ENCODE peak calls at places on chromosomes 16 and 17, in six cellular contexts. W is upper lobe of right lung, S is mesendoderm, N is left lung, R is thyroid gland, J is prostate gland. B is an unnamed sample.
A peak's percentile ranks its signal among the peaks of the same experiment; 100 is the strongest.

GRCh38 chr17:58960068-58960467 is 146.6 kb downstream of the TRIM37 start:
- DNase-seq in W (no peak), R (peak; percentile 49), J (peak; percentile 72), N (no peak), S (peak; percentile 62), B (peak; percentile 3)

GRCh38 chr16:27253526-27253930 is 15.0 kb downstream of the NSMCE1 start:
- DNase-seq in N (no peak), J (no peak), R (no peak), S (no peak), W (no peak), B (peak; percentile 28)

GRCh38 chr16:396199-396598 is 800 bp upstream of the NME4 start:
- DNase-seq in W (no peak), S (no peak), R (no peak), N (no peak), J (no peak), B (no peak)

GRCh38 chr17:77327566-77328463 is 187.0 kb downstream of the SEC14L1 start:
- DNase-seq in R (peak; percentile 70), J (no peak), N (peak; percentile 59), S (no peak), W (peak; percentile 54), B (peak; percentile 34)

GRCh38 chr16:24758986-24759385 is 29.5 kb downstream of the TNRC6A start:
- DNase-seq in S (peak; percentile 13), R (no peak), J (no peak), W (no peak), N (no peak), B (no peak)

GRCh38 chr17:3885970-3886369 is 6.9 kb downstream of the CAMKK1 start:
- DNase-seq in W (no peak), N (no peak), S (peak; percentile 68), R (no peak), J (no peak), B (no peak)

GRCh38 chr16:88908307-88908706 is 41.8 kb upstream of the PABPN1L start:
- DNase-seq in N (no peak), R (no peak), J (no peak), W (no peak), S (no peak), B (no peak)

GRCh38 chr17:9575381-9576072 is at the start of gene STX8:
- DNase-seq in W (peak; percentile 97), J (peak; percentile 87), R (peak; percentile 91), S (peak; percentile 92), N (peak; percentile 98), B (peak; percentile 91)

GRCh38 chr16:79998143-79998542 is 397.6 kb upstream of the MAF start:
- DNase-seq in W (no peak), N (no peak), R (no peak), S (no peak), J (no peak), B (no peak)
- H3K27ac ChIP-seq in W (no peak overlapping the region), N (no peak overlapping the region), R (no peak overlapping the region), S (no peak overlapping the region), J (no peak overlapping the region), B (no peak overlapping the region)

GRCh38 chr16:57469917-57470470 is 7.5 kb downstream of the POLR2C start:
- DNase-seq in W (no peak), S (no peak), J (no peak), N (no peak), R (no peak), B (no peak)
- H3K36me3 ChIP-seq in W (peaks cover 95% of the 10 kb centered on the region), S (peaks cover 29% of the 10 kb centered on the region), J (peaks cover 4% of the 10 kb centered on the region), N (no peaks in the 10 kb centered on the region), R (peaks cover 69% of the 10 kb centered on the region), B (peaks cover 68% of the 10 kb centered on the region)

GRCh38 chr16:82657786-82658185 is 31.0 kb downstream of the CDH13 start:
- DNase-seq in N (no peak), S (peak; percentile 79), W (no peak), R (no peak), J (no peak), B (no peak)
- H3K4me1 ChIP-seq in N (peaks cover 2% of the 10 kb centered on the region), S (peaks cover 12% of the 10 kb centered on the region), W (no peaks in the 10 kb centered on the region), R (peaks cover 6% of the 10 kb centered on the region), J (no peaks in the 10 kb centered on the region), B (peaks cover 46% of the 10 kb centered on the region)

GRCh38 chr16:83508295-83508694 is 299.5 kb upstream of the HSBP1 start:
- DNase-seq in N (no peak), J (no peak), R (no peak), W (no peak), S (no peak), B (no peak)

GRCh38 chr16:83517398-83517797 is 290.4 kb upstream of the HSBP1 start:
- DNase-seq in J (no peak), W (no peak), R (no peak), N (no peak), S (peak; percentile 47), B (no peak)

GRCh38 chr16:83515395-83515794 is 292.4 kb upstream of the HSBP1 start:
- DNase-seq in N (no peak), W (no peak), S (no peak), J (no peak), R (no peak), B (no peak)

GRCh38 chr16:83510906-83511305 is 296.9 kb upstream of the HSBP1 start:
- DNase-seq in J (no peak), W (no peak), S (no peak), N (no peak), R (no peak), B (no peak)

DNA sequence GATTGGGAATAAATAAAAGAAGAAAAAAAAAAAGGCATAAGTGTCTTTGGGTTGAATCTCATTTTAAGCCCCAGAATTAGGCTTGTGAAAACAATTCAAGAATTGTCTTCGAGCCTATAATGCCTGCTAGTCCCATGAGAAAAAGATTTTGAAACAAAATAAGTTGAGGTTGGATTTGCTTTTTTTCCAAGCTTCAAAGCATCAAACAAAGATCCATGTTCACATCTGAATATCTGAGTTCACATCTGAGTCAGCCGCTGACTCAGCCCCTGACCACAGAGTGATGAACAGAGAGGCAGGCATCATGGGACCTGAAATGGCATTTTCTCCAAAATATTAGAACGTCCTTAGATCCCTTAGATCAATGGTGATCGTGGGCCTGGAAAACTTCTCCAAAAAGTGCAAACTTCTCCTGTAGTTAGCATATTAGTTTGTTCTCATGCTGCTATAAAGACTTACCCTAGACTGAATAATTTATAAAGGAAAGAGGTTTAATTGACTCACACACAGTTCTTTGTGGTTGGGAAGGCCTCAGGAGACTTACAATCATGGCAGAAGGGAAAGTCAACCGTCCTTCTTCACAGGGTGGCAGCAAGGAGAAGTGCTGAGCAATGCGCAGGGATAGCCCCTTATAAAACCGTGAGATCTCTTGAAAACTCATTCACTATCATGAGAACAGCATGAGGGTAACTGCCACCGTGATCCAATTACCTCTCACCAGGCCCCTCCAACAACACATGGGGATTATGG is 294.6 kb upstream of the HSBP1 start:
- DNase-seq in S (no peak), R (no peak), J (no peak), N (no peak), W (no peak), B (peak; percentile 26)
- H3K27ac ChIP-seq in S (no peak overlapping the region), R (no peak overlapping the region), J (no peak overlapping the region), N (no peak overlapping the region), W (no peak overlapping the region), B (no peak overlapping the region)

GRCh38 chr16:4372315-4372577 is 598 bp downstream of the VASN start:
- DNase-seq in R (no peak), J (no peak), N (no peak), W (no peak), S (no peak), B (no peak)

GRCh38 chr16:4375717-4376116 is 4.1 kb downstream of the VASN start:
- DNase-seq in S (no peak), J (no peak), R (peak; percentile 48), N (no peak), W (no peak), B (no peak)

GRCh38 chr16:4372578-4373355 is 1.1 kb downstream of the VASN start:
- DNase-seq in W (no peak), S (peak; percentile 52), N (no peak), J (no peak), R (peak; percentile 77), B (no peak)

GRCh38 chr16:4373356-4373908 is 1.8 kb downstream of the VASN start:
- DNase-seq in N (no peak), R (peak; percentile 58), W (no peak), J (no peak), S (no peak), B (no peak)

GRCh38 chr16:4373909-4374742 is 2.5 kb downstream of the VASN start:
- DNase-seq in S (peak; percentile 83), J (peak; percentile 70), R (peak; percentile 91), N (no peak), W (peak; percentile 86), B (peak; percentile 57)
- H3K36me3 ChIP-seq in S (no peaks in the 10 kb centered on the region), J (no peaks in the 10 kb centered on the region), R (no peaks in the 10 kb centered on the region), N (no peaks in the 10 kb centered on the region), W (no peaks in the 10 kb centered on the region), B (no peaks in the 10 kb centered on the region)

DNA sequence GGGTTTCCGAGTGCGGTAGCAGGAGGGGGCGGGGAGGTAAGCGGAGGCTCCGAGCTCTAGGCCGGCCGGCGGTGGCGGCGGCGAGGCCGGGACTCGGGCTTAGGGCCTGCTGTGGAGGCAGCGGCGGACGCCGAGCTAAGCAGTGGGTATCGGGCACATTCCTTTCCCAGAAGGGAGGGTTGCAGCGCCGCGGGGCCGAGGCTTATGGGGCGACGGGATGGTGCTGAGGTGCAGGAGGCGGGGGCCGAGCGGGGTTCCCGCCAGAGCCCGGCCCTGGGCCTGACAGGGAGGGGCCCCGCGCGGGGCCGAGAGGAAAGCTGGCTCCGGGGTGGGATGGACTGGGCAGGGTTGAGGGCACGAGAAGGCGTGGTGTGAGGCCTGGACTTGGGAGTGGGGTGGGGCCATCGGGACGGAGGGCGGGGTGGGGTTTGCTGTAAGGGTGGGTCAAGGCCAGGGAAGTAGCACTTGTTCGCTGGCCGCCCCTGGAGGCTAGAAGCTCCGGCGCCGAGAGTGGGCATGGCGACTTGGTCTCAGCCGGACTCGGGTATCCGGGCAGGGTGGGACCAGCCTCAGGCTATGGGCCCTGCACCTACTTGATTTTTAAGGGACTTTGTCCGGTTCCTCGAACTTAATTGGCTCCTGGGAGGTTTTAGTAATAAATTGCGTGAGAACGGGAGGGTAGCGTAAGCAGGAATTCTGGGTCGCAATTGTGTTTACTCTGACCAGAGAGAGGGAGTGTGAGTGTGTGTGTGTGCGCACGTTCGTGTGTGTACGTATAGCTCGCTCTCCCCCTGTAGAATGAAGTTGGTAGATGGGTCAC is at the start of gene NFE2L1:
- DNase-seq in R (peak; percentile 93), N (peak; percentile 95), W (peak; percentile 96), S (peak; percentile 95), J (peak; percentile 74), B (peak; percentile 97)
- H3K4me1 ChIP-seq in R (peaks cover 51% of the 10 kb centered on the region), N (peaks cover 38% of the 10 kb centered on the region), W (peaks cover 54% of the 10 kb centered on the region), S (peaks cover 14% of the 10 kb centered on the region), J (peaks cover 43% of the 10 kb centered on the region), B (peaks cover 66% of the 10 kb centered on the region)

GRCh38 chr16:85019659-85020245 is 7.8 kb upstream of the KIAA0513 start:
- DNase-seq in N (no peak), R (peak; percentile 94), W (peak; percentile 81), S (no peak), J (peak; percentile 69), B (no peak)
- H3K27ac ChIP-seq in N (peak overlapping the region; percentile 55), R (peak overlapping the region; percentile 79), W (peak overlapping the region; percentile 55), S (no peak overlapping the region), J (peak overlapping the region; percentile 16), B (no peak overlapping the region)

GRCh38 chr17:38712593-38712992 is 7.5 kb downstream of the MLLT6 start:
- DNase-seq in W (no peak), S (no peak), J (no peak), R (no peak), N (no peak), B (no peak)
- H3K36me3 ChIP-seq in W (peaks cover 79% of the 10 kb centered on the region), S (no peaks in the 10 kb centered on the region), J (peaks cover 4% of the 10 kb centered on the region), R (peaks cover 65% of the 10 kb centered on the region), N (no peaks in the 10 kb centered on the region), B (peaks cover 12% of the 10 kb centered on the region)

B was measured in SJCRH30.